ENCODE peak calls at places on chromosomes 13 and 19, in five cellular contexts. L is cardiac muscle cell; X is right lobe of liver; O is stimulated activated CD8-positive, alpha-beta memory T cell treated with anti-CD3 and anti-CD28 coated beads, Interleukin-12 subunit alpha, Interleukin-12 subunit beta, amount 100 ng/mL, for 4 hours; D is GM12892. G is an unnamed sample.
A peak's percentile ranks its signal among the peaks of the same experiment; 100 is the strongest.

GRCh38 chr13:23744315-23744714 is 144.9 kb downstream of the MIPEP start:
- DNase-seq in L (no peak), X (no peak), O (no peak), D (no peak), G (no peak)

GRCh38 chr13:41917641-41918040 is 43.3 kb downstream of the VWA8 start:
- DNase-seq in L (peak; percentile 74), X (no peak), O (no peak), D (no peak), G (no peak)

GRCh38 chr19:54256250-54257115 is 590 bp downstream of the LILRB5 start:
- DNase-seq in L (no peak), X (peak; percentile 43), O (no peak), D (no peak), G (no peak)

GRCh38 chr19:39110263-39110967 is 15.2 kb upstream of the PAK4 start:
- DNase-seq in L (peak; percentile 33), X (peak; percentile 76), O (peak; percentile 36), D (peak; percentile 77), G (no peak)

GRCh38 chr13:32905864-32906180 is 110.4 kb upstream of the KL start:
- DNase-seq in L (no peak), X (no peak), O (no peak), D (no peak), G (no peak)

GRCh38 chr13:72652681-72653080 is 74.7 kb downstream of the MZT1 start:
- DNase-seq in L (peak; percentile 0), X (no peak), O (no peak), D (no peak), G (no peak)

GRCh38 chr13:112587359-112587766 is 590 bp downstream of the TUBGCP3 start:
- DNase-seq in L (peak; percentile 90), X (peak; percentile 91), O (peak; percentile 56), D (peak; percentile 78), G (peak; percentile 87)

GRCh38 chr19:17985037-17985818 is 18.3 kb downstream of the KCNN1 start:
- DNase-seq in L (no peak), X (no peak), O (no peak), D (no peak), G (no peak)

GRCh38 chr13:111659236-111659635 is 338.8 kb downstream of the TEX29 start:
- DNase-seq in L (no peak), X (peak; percentile 5), O (no peak), D (no peak), G (no peak)

GRCh38 chr19:632228-633067 is 889 bp downstream of the POLRMT start:
- DNase-seq in L (peak; percentile 66), X (peak; percentile 67), O (no peak), D (peak; percentile 88), G (no peak)

GRCh38 chr13:74288361-74288911 is 154.2 kb upstream of the KLF12 start:
- DNase-seq in L (no peak), X (peak; percentile 65), O (no peak), D (no peak), G (no peak)

GRCh38 chr19:40607898-40608621 is 6.9 kb downstream of the LTBP4 start:
- DNase-seq in L (no peak), X (no peak), O (no peak), D (no peak), G (no peak)

GRCh38 chr13:73195091-73195490 is 136.3 kb downstream of the KLF5 start:
- DNase-seq in L (no peak), X (no peak), O (no peak), D (no peak), G (no peak)

GRCh38 chr19:1266116-1266817 is 2.9 kb upstream of the CIRBP start:
- DNase-seq in L (peak; percentile 87), X (peak; percentile 96), O (peak; percentile 81), D (peak; percentile 88), G (peak; percentile 94)

GRCh38 chr13:65454403-65454802 is 1775.7 kb downstream of the PCDH9 start:
- DNase-seq in L (no peak), X (no peak), O (no peak), D (no peak), G (no peak)

GRCh38 chr19:2312819-2313501 is 5.0 kb upstream of the LINGO3 start:
- DNase-seq in L (no peak), X (no peak), O (no peak), D (no peak), G (no peak)

GRCh38 chr13:59750860-59751259 is 412.9 kb downstream of the DIAPH3 start:
- DNase-seq in L (peak; percentile 75), X (no peak), O (no peak), D (no peak), G (no peak)